ENCODE peak calls at places on chromosomes 7 and 10, in five cellular contexts. B is cardiac fibroblast, I is Panc1, M is heart left ventricle, X is foreskin fibroblast. N is an unnamed sample.

GRCh38 chr10:23194966-23195845 is 3.1 kb downstream of the PTF1A start:
- DNase-seq in I (no peak), M (no peak), B (no peak), X (no peak), N (no peak)

GRCh38 chr7:36286241-36286640 is 103.4 kb upstream of the ANLN start:
- DNase-seq in M (no peak), I (no peak), X (no peak), B (no peak), N (no peak)

GRCh38 chr7:38429057-38429456 is 155.6 kb upstream of the TARP start:
- DNase-seq in X (no peak), M (no peak), B (no peak), I (no peak), N (no peak)

GRCh38 chr10:35896011-35896410 is 253.9 kb upstream of the FZD8 start:
- DNase-seq in I (no peak), X (peak), M (no peak), B (peak), N (no peak)

GRCh38 chr10:7186387-7187032 is 224.3 kb downstream of the SFMBT2 start:
- DNase-seq in B (no peak), I (no peak), M (no peak), X (no peak), N (no peak)

GRCh38 chr7:157769016-157769869 is 432.4 kb downstream of the DNAJB6 start:
- DNase-seq in B (no peak), M (no peak), I (no peak), X (no peak), N (no peak)

GRCh38 chr7:45120-46090 is 147.0 kb upstream of the FAM20C start:
- DNase-seq in X (no peak), B (no peak), M (no peak), I (no peak), N (no peak)

GRCh38 chr7:137753067-137753466 is 93.7 kb downstream of the DGKI start:
- DNase-seq in B (no peak), X (no peak), M (no peak), I (no peak), N (no peak)

GRCh38 chr10:89001024-89001423 is 10.4 kb downstream of the FAS start:
- DNase-seq in B (peak), X (no peak), I (no peak), M (no peak), N (no peak)

GRCh38 chr10:82288461-82288881 is 413.5 kb downstream of the NRG3 start:
- DNase-seq in B (peak), X (peak), I (no peak), M (no peak), N (peak)

GRCh38 chr7:9958461-9958860 is 1015.2 kb upstream of the PHF14 start:
- DNase-seq in I (no peak), B (no peak), X (no peak), M (no peak), N (no peak)

GRCh38 chr10:25130911-25131310 is 43.9 kb upstream of the GPR158 start:
- DNase-seq in M (no peak), B (peak), X (peak), I (no peak), N (no peak)

GRCh38 chr7:41051062-41051461 is 651.8 kb downstream of the INHBA start:
- DNase-seq in I (no peak), X (no peak), M (no peak), B (no peak), N (no peak)

GRCh38 chr7:128830231-128831177 is at the start of gene FLNC:
- DNase-seq in I (no peak), B (peak), X (peak), M (peak), N (no peak)

GRCh38 chr7:41701542-41701941 is 1.3 kb downstream of the INHBA start:
- DNase-seq in B (no peak), M (no peak), X (no peak), I (no peak), N (no peak)

GRCh38 chr7:151174246-151175046 is 7.0 kb upstream of the GBX1 start:
- DNase-seq in B (peak), X (no peak), M (no peak), I (no peak), N (no peak)

GRCh38 chr7:138975343-138976104 is 5.7 kb downstream of the KIAA1549 start:
- DNase-seq in B (no peak), M (no peak), I (no peak), X (no peak), N (no peak)

GRCh38 chr7:73906874-73907273 is 45.9 kb downstream of the TMEM270 start:
- DNase-seq in B (no peak), X (no peak), M (peak), I (no peak), N (no peak)

GRCh38 chr10:3530346-3531096 is 254.5 kb downstream of the KLF6 start:
- DNase-seq in I (no peak), M (no peak), B (no peak), X (no peak), N (no peak)

GRCh38 chr7:121085922-121086321 is 97.4 kb downstream of the CPED1 start:
- DNase-seq in B (peak), I (no peak), X (no peak), M (no peak), N (no peak)

GRCh38 chr7:95793658-95794057 is 21.3 kb downstream of the DYNC1I1 start:
- DNase-seq in M (no peak), B (no peak), I (no peak), X (no peak), N (no peak)

GRCh38 chr10:80277016-80277415 is 12.4 kb downstream of the MAT1A start:
- DNase-seq in B (no peak), X (no peak), M (no peak), I (no peak), N (no peak)

GRCh38 chr7:2431260-2431867 is 28.0 kb downstream of the CHST12 start:
- DNase-seq in I (no peak), M (no peak), B (no peak), X (no peak), N (no peak)

GRCh38 chr10:68088030-68088396 is 12.9 kb upstream of the HERC4 start:
- DNase-seq in B (no peak), X (no peak), M (no peak), I (no peak), N (no peak)

GRCh38 chr7:32611201-32611691 is 116.0 kb downstream of the AVL9 start:
- DNase-seq in M (no peak), B (peak), I (no peak), X (no peak), N (no peak)

GRCh38 chr7:129832701-129833227 is 120.0 kb downstream of the UBE2H start:
- DNase-seq in B (no peak), I (no peak), X (no peak), M (no peak), N (no peak)

GRCh38 chr10:121078672-121079102 is 227.5 kb downstream of the WDR11 start:
- DNase-seq in B (no peak), X (no peak), I (no peak), M (no peak), N (no peak)

GRCh38 chr7:99864041-99864440 is 12.8 kb downstream of the OR2AE1 start:
- DNase-seq in I (no peak), B (peak), X (no peak), M (no peak), N (no peak)

GRCh38 chr7:55573234-55573504 is 867 bp upstream of the VOPP1 start:
- DNase-seq in I (no peak), B (no peak), X (no peak), M (no peak), N (no peak)
- H3K4me3 ChIP-seq in I (peak), B (peak), X (peak), M (no peak), N (peak)

DNA sequence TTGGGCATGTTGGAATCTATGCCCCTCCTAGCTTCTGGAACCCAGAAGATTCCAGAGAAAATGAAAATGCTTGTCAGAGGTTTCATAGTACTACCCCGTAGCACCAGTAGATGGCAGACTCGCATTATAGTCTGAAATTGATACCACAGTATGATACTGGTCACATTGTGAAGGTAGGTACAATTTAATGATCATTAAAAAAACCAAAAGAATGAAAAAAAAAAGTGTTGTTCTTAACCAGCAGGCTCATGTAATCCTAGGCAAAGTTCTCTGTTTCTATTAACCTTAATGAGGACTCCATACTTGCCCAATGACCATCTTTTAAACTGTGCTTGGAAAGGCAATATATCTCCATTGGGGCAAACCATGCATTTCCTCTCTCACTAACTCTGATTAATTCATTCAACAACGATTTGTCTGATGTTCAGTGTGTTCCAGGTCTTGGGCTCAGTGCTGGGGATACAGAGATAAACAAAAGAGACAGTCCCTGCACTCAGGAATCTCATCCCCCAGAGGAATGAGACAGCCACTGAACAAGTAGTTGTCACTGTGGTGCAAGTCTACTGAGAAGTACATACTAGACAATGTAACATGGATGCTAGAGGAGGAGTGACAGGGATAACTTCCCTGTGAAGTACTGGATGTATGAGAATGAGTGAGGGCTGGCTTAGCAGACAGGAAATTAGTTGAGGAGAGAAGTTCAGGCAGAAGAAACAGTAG is 223.5 kb upstream of the PHYHIPL start:
- DNase-seq in M (no peak), B (peak), I (peak), X (no peak), N (no peak)
- TF ChIP-seq CTCF in M (peak), B (peak), I (peak), X (peak), N (peak)

DNA sequence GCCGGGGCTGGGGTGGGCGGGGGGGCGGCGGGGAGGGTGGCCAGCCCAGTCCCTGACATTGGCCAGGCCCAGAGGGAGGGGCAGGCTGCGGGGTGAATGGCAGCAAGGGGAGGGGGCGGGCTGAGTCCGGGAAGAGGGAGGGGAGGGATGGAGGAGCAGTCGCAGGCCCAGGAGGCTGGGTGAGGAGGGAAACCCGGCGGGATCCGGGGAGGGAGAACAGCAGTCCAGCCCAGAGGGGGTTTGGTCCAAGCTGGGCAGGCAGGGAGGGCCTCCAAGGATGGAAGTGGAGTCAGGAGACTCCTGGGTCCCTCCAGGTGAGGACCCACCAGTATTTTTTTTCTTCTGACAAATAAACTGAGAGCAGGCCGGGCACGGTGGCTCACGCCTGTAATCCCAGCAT is 14.4 kb downstream of the GRID2IP start:
- DNase-seq in M (no peak), I (no peak), X (no peak), B (no peak), N (no peak)
- H3K4me3 ChIP-seq in M (no peak), I (no peak), X (no peak), B (no peak), N (peak)

DNA sequence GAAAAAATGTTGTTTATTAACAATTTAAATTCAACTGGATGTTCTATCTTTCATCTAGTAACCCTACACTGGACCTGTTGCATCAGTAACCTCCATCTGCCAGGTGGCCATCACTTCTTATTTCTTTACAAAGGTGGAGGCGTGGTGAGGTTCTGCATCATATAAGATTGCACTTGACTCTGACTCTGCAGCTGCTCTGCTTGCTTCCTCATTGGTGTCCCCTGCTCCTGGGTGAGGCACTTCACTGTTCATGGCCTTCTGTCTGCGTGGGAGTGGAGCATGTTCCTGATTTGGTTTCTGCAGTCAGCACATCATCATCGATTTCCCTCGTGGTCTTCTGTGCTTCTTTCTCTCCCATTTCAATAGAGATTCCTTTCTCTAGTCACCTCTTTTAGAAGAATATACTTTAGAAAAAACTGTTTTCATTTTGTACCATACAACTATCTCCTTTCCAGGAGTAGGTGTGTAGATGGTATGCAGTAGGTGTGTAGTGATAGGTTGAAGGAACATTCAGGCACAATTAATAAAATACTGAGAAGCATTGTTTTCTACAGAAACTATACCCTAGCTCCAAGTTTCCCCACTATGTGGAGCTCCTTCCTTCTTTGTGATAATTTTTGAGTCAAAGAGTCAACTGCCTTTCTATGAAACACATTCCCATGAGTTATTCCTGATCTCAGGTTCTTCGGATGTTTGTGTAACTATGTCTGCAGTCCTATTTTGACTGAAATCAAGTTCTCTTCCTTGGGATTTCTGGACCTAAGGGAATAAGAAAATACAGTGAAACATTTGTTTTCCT is 231.7 kb upstream of the CNTNAP2 start:
- DNase-seq in M (no peak), B (peak), X (no peak), I (no peak), N (no peak)
- TF ChIP-seq CTCF in M (no peak), B (no peak), X (no peak), I (no peak), N (no peak)

DNA sequence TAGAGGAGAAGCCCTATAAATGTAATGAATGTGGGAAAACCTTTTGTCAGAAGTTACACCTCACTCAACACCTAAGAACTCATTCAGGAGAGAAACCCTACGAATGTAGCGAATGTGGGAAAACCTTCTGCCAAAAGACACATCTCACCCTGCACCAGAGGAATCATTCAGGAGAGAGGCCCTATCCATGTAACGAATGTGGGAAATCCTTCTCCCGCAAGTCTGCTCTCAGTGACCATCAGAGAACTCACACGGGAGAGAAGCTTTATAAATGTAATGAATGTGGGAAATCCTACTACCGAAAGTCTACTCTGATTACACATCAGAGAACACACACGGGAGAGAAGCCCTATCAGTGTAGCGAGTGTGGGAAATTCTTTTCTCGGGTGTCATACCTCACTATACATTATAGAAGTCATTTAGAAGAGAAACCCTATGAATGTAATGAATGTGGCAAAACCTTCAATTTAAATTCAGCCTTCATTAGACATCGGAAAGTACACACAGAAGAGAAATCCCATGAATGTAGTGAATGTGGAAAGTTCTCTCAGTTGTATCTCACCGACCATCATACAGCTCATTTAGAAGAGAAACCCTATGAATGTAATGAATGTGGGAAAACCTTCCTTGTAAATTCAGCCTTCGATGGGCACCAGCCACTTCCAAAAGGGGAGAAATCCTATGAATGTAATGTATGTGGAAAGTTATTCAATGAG is 18.9 kb downstream of the RBAK start:
- DNase-seq in M (no peak), I (no peak), B (peak), X (no peak), N (no peak)
- H3K4me3 ChIP-seq in M (no peak), I (no peak), B (no peak), X (no peak), N (no peak)

GRCh38 chr7:8136331-8136730 is 125.6 kb downstream of the ICA1 start:
- DNase-seq in M (no peak), I (no peak), X (no peak), B (no peak), N (no peak)
- TF ChIP-seq CTCF in M (no peak), I (no peak), X (no peak), B (no peak), N (no peak)